ENCODE peak calls at places on chromosomes 5 and 9, in seven cellular contexts. Q is nephron progenitor cell, W is retinal pigment epithelial cell, H is ovary, Z is AG04450, X is tibial artery, U is chondrocyte. D is an unnamed sample.

GRCh38 chr5:112097768-112098167 is 321.3 kb downstream of the EPB41L4A start:
- DNase-seq in W (no peak), Z (no peak), X (no peak), U (no peak), H (no peak), Q (no peak), D (no peak)

GRCh38 chr5:2755371-2755715 is 3.9 kb upstream of the IRX2 start:
- DNase-seq in Z (no peak), H (no peak), Q (no peak), X (no peak), W (no peak), U (no peak), D (no peak)

GRCh38 chr5:173751266-173751600 is 134.8 kb upstream of the BOD1 start:
- DNase-seq in H (no peak), Z (no peak), X (no peak), W (no peak), U (no peak), Q (no peak), D (no peak)

GRCh38 chr9:87801013-87801412 is 75.1 kb downstream of the CTSL start:
- DNase-seq in U (no peak), X (no peak), Z (no peak), Q (no peak), W (no peak), H (no peak), D (no peak)

GRCh38 chr9:76365028-76365427 is 29.2 kb downstream of the RFK start:
- DNase-seq in H (no peak), Z (no peak), U (no peak), X (no peak), W (peak; percentile 73), Q (no peak), D (no peak)

GRCh38 chr5:89399553-89399952 is 516.6 kb upstream of the MEF2C start:
- DNase-seq in Z (no peak), X (no peak), H (no peak), W (no peak), U (no peak), Q (no peak), D (no peak)

GRCh38 chr9:137035507-137035834 is 3.6 kb upstream of the FUT7 start:
- DNase-seq in U (no peak), W (no peak), H (no peak), Z (no peak), X (no peak), Q (no peak), D (no peak)

GRCh38 chr5:15715966-15716365 is 216.0 kb downstream of the FBXL7 start:
- DNase-seq in X (no peak), Q (no peak), H (no peak), W (no peak), U (no peak), Z (no peak), D (no peak)

GRCh38 chr5:81393783-81394718 is at the start of gene ACOT12:
- DNase-seq in U (peak; percentile 77), W (no peak), H (peak; percentile 44), Q (peak; percentile 72), Z (no peak), X (no peak), D (no peak)

GRCh38 chr5:135974019-135974600 is 19.3 kb upstream of the LECT2 start:
- DNase-seq in Z (no peak), X (no peak), H (no peak), U (no peak), Q (no peak), W (no peak), D (no peak)

GRCh38 chr5:170755679-170756456 is 27.7 kb upstream of the GABRP start:
- DNase-seq in Q (no peak), W (no peak), H (no peak), Z (no peak), X (no peak), U (no peak), D (no peak)

DNA sequence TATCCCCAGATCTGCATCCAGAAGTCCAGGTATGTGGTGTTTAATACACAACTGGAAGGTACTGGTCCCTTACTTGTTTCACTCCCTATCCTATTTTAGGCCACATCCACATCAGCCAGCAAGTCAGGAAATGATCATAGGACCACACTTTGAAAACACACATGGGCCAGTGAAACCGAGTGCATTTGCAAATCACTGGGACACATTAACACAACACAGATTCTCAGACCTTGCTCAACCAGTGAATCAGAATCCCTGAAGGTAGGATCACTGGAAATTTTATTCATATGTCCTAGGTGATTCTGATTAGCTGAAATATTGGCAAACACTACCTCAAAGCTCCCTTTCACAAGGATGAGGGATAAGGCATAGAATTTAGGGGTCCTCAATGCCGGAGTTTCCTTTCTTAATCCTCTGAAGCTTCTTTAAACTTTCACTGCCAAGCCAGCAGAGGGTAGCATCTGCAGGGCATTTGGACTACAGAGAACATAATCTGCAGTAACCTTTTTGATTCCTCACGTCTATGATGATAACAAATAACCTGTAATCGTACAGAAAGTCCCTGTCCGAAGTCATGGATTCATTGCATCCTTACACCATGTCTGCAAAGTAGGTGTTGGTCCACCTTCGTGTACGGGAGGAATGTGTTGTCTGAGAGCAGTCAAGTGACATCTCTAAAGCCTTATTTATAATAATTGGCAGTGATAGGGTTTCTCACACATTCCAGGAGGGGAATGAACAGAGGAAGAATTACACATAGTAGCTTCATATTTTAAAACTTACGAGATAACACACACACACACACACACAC is 11.0 kb upstream of the ABLIM3 start:
- DNase-seq in X (no peak), U (no peak), Z (no peak), Q (no peak), H (no peak), W (no peak), D (no peak)
- TF ChIP-seq CTCF in X (no peak), U (peak; percentile 71), Z (peak; percentile 56), Q (no peak), H (no peak), W (peak; percentile 58), D (no peak)

GRCh38 chr5:663436-664342 is 29.5 kb downstream of the TPPP start:
- DNase-seq in U (peak; percentile 86), Z (no peak), Q (no peak), X (peak; percentile 63), W (no peak), H (no peak), D (peak; percentile 68)
- TF ChIP-seq CTCF in U (no peak), Z (no peak), Q (no peak), X (no peak), W (no peak), H (no peak), D (no peak)

GRCh38 chr9:121499177-121499426 is 542 bp downstream of the GGTA1 start:
- DNase-seq in X (peak; percentile 79), H (peak; percentile 31), Z (no peak), W (no peak), Q (no peak), U (no peak), D (no peak)

GRCh38 chr9:121498487-121499176 is 1.0 kb downstream of the GGTA1 start:
- DNase-seq in X (peak; percentile 83), W (no peak), Z (no peak), H (peak; percentile 42), U (no peak), Q (peak; percentile 26), D (peak; percentile 63)

GRCh38 chr9:121500165-121500478 is 478 bp upstream of the GGTA1 start:
- DNase-seq in Z (no peak), Q (no peak), U (no peak), X (no peak), W (no peak), H (no peak), D (no peak)

GRCh38 chr9:121499427-121500164 is at the start of gene GGTA1:
- DNase-seq in X (peak; percentile 80), Q (peak; percentile 72), H (peak; percentile 67), Z (no peak), W (no peak), U (peak; percentile 77), D (peak; percentile 94)

DNA sequence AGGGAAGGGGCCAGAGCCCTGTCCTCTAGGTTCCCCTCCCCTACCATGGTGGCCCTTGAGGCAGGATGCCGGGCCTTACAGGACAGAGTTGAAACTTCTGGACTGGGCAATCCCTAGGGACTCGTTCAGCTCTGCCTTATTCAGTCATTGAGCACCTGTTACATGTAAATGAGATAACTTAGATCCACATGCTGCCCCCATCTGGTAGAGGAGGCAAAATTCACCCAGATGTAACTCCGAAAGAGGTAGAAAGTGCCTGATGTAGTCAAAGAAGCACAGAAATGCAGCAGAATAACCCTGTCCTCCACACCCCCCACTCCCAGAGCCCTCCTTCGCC is 1.5 kb downstream of the GGTA1 start:
- DNase-seq in H (peak; percentile 23), X (peak; percentile 86), Q (peak; percentile 63), Z (peak; percentile 29), W (peak; percentile 31), U (no peak), D (no peak)
- TF ChIP-seq CTCF in H (no peak), X (peak; percentile 73), Q (peak; percentile 65), Z (peak; percentile 77), W (peak; percentile 82), U (peak; percentile 84), D (peak; percentile 61)

GRCh38 chr5:147394273-147394672 is 115.6 kb downstream of the DPYSL3 start:
- DNase-seq in H (no peak), U (no peak), X (no peak), W (no peak), Q (no peak), Z (no peak), D (no peak)
- TF ChIP-seq CTCF in H (no peak), U (no peak), X (no peak), W (no peak), Q (no peak), Z (no peak), D (no peak)

GRCh38 chr5:141757402-141757801 is 75.4 kb upstream of the ARAP3 start:
- DNase-seq in W (no peak), Q (peak; percentile 26), Z (no peak), X (no peak), U (no peak), H (no peak), D (no peak)
- TF ChIP-seq CTCF in W (peak; percentile 72), Q (peak; percentile 36), Z (peak; percentile 68), X (no peak), U (peak; percentile 74), H (no peak), D (peak; percentile 31)

GRCh38 chr5:8340261-8340660 is 471.3 kb downstream of the MTRR start:
- DNase-seq in X (no peak), H (no peak), W (no peak), Q (no peak), U (no peak), Z (no peak), D (no peak)

GRCh38 chr5:8341416-8341815 is 472.5 kb downstream of the MTRR start:
- DNase-seq in H (no peak), W (no peak), Q (no peak), U (no peak), Z (no peak), X (no peak), D (no peak)

GRCh38 chr5:8340739-8341344 is 471.9 kb downstream of the MTRR start:
- DNase-seq in W (no peak), Z (no peak), X (no peak), H (no peak), Q (no peak), U (no peak), D (no peak)
- TF ChIP-seq CTCF in W (peak; percentile 58), Z (peak; percentile 76), X (peak; percentile 38), H (no peak), Q (peak; percentile 48), U (peak; percentile 84), D (peak; percentile 38)

D was measured in upper lobe of left lung.